ENCODE peak calls at places on chromosome 3, in seven cellular contexts. I, Z, P, C, A, W and E are unnamed samples. For H3K4me1 and H3K9me3, the result is how much of the 10 kb centered on the place peaks cover.

GRCh38 chr3:14175383-14176037 is 2.9 kb downstream of the XPC start:
- DNase-seq in I (no peak), Z (no peak), P (no peak), C (peak), A (no peak), W (peak), E (no peak)

GRCh38 chr3:64595253-64595694 is 92.5 kb downstream of the ADAMTS9 start:
- DNase-seq in I (peak), Z (no peak), P (peak), C (no peak), A (no peak), W (peak), E (no peak)

GRCh38 chr3:49180116-49180515 is 8.7 kb downstream of the KLHDC8B start:
- DNase-seq in I (no peak), Z (no peak), P (no peak), C (no peak), A (no peak), W (no peak), E (no peak)

GRCh38 chr3:52385157-52385556 is 59.7 kb downstream of the SEMA3G start:
- DNase-seq in I (no peak), Z (no peak), P (no peak), C (no peak), A (no peak), W (peak), E (peak)

GRCh38 chr3:151912041-151912440 is 38.6 kb downstream of the SUCNR1 start:
- DNase-seq in I (no peak), Z (no peak), P (no peak), C (no peak), A (no peak), W (no peak), E (no peak)

GRCh38 chr3:100695696-100696095 is 13.6 kb upstream of the TFG start:
- DNase-seq in I (no peak), Z (no peak), P (no peak), C (no peak), A (no peak), W (peak), E (no peak)

GRCh38 chr3:180947761-180948390 is 35.4 kb downstream of the FXR1 start:
- DNase-seq in I (no peak), Z (no peak), P (no peak), C (no peak), A (no peak), W (peak), E (no peak)

GRCh38 chr3:62805578-62805977 is 69.6 kb downstream of the CADPS start:
- DNase-seq in I (no peak), Z (no peak), P (no peak), C (no peak), A (no peak), W (no peak), E (no peak)

GRCh38 chr3:17967111-17967510 is 224.7 kb upstream of the TBC1D5 start:
- DNase-seq in I (no peak), Z (no peak), P (no peak), C (no peak), A (no peak), W (peak), E (no peak)

GRCh38 chr3:53581671-53582070 is 87.3 kb downstream of the CACNA1D start:
- DNase-seq in I (no peak), Z (no peak), P (no peak), C (no peak), A (no peak), W (no peak), E (no peak)

GRCh38 chr3:48418651-48419050 is 11.2 kb downstream of the PLXNB1 start:
- DNase-seq in I (no peak), Z (no peak), P (no peak), C (no peak), A (peak), W (no peak), E (no peak)

GRCh38 chr3:108089544-108089943 is 1.3 kb downstream of the CD47 start:
- DNase-seq in I (no peak), Z (no peak), P (no peak), C (no peak), A (no peak), W (peak), E (no peak)

GRCh38 chr3:56812749-56813655 is 11.3 kb upstream of the ARHGEF3 start:
- DNase-seq in I (no peak), Z (no peak), P (no peak), C (no peak), A (no peak), W (no peak), E (no peak)

GRCh38 chr3:46372492-46373359 is 2.0 kb downstream of the CCR5 start:
- DNase-seq in I (no peak), Z (no peak), P (no peak), C (peak), A (no peak), W (peak), E (no peak)

GRCh38 chr3:181264491-181264890 is 275.0 kb upstream of the DNAJC19 start:
- DNase-seq in I (no peak), Z (no peak), P (no peak), C (no peak), A (no peak), W (no peak), E (no peak)

GRCh38 chr3:186152361-186152798 is 43.5 kb upstream of the ETV5 start:
- DNase-seq in I (no peak), Z (no peak), P (no peak), C (no peak), A (no peak), W (no peak), E (no peak)

GRCh38 chr3:78831446-78831972 is 936.3 kb downstream of the ROBO1 start:
- DNase-seq in I (no peak), Z (no peak), P (no peak), C (no peak), A (no peak), W (no peak), E (no peak)

GRCh38 chr3:89578253-89578529 is 470.8 kb downstream of the EPHA3 start:
- DNase-seq in I (no peak), Z (no peak), P (no peak), C (no peak), A (no peak), W (no peak), E (no peak)

GRCh38 chr3:155805802-155806618 is at the start of gene C3orf33:
- DNase-seq in I (peak), Z (no peak), P (peak), C (peak), A (peak), W (peak), E (peak)

GRCh38 chr3:80445641-80446040 is 677.8 kb upstream of the ROBO1 start:
- DNase-seq in I (no peak), Z (no peak), P (no peak), C (no peak), A (no peak), W (no peak), E (no peak)

GRCh38 chr3:186930639-186931486 is 537 bp downstream of the ST6GAL1 start:
- DNase-seq in I (peak), Z (no peak), P (peak), C (peak), A (peak), W (peak), E (peak)

DNA sequence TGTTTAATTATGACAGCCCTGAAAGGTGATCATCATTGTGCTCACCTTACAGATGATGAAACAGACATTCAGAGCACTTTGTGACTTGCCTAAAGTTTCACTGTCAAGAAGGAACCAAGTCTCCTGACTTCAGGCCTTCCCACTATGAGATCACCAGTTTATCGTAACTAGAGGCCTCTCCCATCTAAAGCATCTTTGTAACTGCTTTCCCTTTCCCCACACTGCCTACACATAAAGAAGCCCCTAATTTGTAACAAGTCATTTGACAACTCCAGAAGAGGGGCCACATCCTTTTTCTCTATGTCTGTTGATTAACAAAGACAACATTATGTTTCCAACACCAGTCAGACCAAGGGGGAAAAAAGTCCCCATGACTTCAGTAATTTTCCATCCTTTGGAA is 1.1 kb downstream of the KLHL6 start:
- DNase-seq in I (no peak), Z (no peak), P (no peak), C (no peak), A (no peak), W (peak), E (no peak)
- H3K4me3 ChIP-seq in I (no peak), Z (no peak), P (no peak), C (peak), A (peak), W (peak), E (no peak)

DNA sequence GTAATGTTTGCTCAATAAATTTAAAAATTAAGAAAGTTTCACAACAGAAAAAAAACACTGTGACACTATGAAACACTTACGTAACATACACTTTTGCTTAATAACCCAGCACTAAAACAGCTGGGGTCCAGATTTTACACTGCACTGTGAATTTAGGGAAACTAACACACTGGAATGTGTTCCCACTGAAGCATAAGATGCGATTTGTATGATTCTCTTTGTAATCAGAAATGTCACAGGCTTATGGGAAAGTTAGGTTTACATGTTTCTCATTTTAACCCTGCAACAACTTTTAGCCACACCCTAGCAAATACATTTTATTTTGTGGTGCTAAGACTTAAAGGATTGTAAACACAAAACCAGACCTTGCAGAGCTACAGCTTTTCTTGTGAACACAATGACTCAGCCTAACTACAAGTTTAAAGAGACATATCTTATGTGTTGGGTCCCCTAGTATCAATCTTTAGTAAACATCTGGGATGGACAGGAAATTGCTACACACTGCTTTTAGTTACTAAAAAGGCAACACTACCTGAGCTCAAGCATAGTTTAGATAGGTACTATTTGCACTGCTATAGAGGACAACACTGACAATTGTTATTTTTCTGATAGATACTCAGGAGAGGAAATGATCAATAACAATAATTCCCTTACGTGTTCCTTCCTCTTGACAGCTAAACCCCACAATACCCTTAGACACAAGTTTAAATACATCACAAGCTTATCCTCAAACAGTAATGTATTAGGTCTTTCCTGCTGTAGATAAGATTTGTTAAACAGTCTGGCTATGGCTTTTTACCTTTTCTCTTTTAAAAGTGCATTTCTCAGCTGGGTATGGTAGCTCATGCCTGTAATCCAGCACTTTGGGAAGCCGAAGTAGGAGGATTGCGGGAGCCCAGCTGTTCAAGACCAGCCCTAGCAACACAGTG is 3.8 kb downstream of the PLD1 start:
- DNase-seq in I (no peak), Z (no peak), P (no peak), C (no peak), A (no peak), W (no peak), E (peak)
- H3K4me1 ChIP-seq in I (under half), Z (half or more), P (under half), C (under half), A (under half), W (under half), E (under half)

DNA sequence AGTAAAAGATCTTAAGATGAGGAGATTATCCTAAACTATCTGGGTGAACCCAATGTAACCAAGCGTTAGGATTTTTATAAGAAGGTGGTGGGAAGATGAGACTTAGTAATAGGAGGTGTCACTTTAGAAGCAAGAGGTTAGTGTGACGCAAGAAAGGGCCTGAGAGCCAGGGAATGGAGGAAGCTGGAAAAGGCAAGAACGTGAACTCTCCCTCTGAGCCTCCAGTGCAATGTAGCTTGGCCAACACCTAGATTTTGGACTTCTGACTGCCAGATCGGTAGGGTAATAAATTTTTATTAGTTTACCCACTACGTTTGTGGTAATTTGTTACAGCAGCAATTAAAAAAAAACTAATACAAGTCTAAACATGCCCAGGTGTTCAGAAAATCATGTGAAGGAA is 20.8 kb upstream of the CNTN6 start:
- DNase-seq in I (no peak), Z (no peak), P (no peak), C (no peak), A (no peak), W (no peak), E (no peak)
- H3K9me3 ChIP-seq in I (under half), Z (under half), P (under half), C (under half), A (under half), W (under half), E (under half)

GRCh38 chr3:179861292-179861691 is 175.4 kb downstream of the PEX5L start:
- DNase-seq in I (no peak), Z (no peak), P (no peak), C (no peak), A (no peak), W (no peak), E (no peak)
- H3K4me3 ChIP-seq in I (no peak), Z (no peak), P (no peak), C (no peak), A (no peak), W (no peak), E (no peak)

GRCh38 chr3:3753416-3753815 is 45.8 kb upstream of the LRRN1 start:
- DNase-seq in I (no peak), Z (no peak), P (no peak), C (no peak), A (no peak), W (no peak), E (no peak)
- H3K4me1 ChIP-seq in I (under half), Z (under half), P (under half), C (under half), A (under half), W (under half), E (under half)

GRCh38 chr3:128855574-128855973 is 23.8 kb upstream of the ACAD9 start:
- DNase-seq in I (no peak), Z (no peak), P (no peak), C (no peak), A (no peak), W (no peak), E (no peak)
- H3K9me3 ChIP-seq in I (under half), Z (under half), P (under half), C (under half), A (half or more), W (under half), E (under half)